ENCODE peak calls at places on chromosome 15, in nine cellular contexts. T is fibroblast of villous mesenchyme; H is RWPE1; K is CD4-positive, alpha-beta T cell; O is stomach; I is PC-9; F is CD8-positive, alpha-beta T cell; Y is kidney; E is nephron progenitor cell. U is an unnamed sample.

GRCh38 chr15:51030649-51031316 is 63.9 kb downstream of the TNFAIP8L3 start:
- DNase-seq in T (peak; percentile 56), H (no peak), K (no peak), O (peak; percentile 62), I (peak; percentile 40), F (no peak), Y (no peak), E (no peak), U (no peak)

GRCh38 chr15:91887921-91888373 is 34.4 kb downstream of the SLCO3A1 start:
- DNase-seq in T (no peak), H (no peak), K (no peak), O (no peak), I (no peak), F (no peak), Y (no peak), E (no peak), U (no peak)

GRCh38 chr15:95600367-95600766 is 730.1 kb upstream of the NR2F2 start:
- DNase-seq in T (no peak), H (no peak), K (no peak), O (no peak), I (no peak), F (no peak), Y (no peak), E (no peak), U (no peak)

GRCh38 chr15:67043939-67044771 is 21.2 kb upstream of the SMAD3 start:
- DNase-seq in T (peak; percentile 82), H (no peak), K (no peak), O (no peak), I (peak; percentile 82), F (no peak), Y (no peak), E (no peak), U (no peak)

GRCh38 chr15:83559310-83559966 is 94.5 kb upstream of the ADAMTSL3 start:
- DNase-seq in T (peak; percentile 72), H (peak; percentile 86), K (peak; percentile 19), O (peak; percentile 31), I (peak; percentile 49), F (peak; percentile 22), Y (no peak), E (peak; percentile 67), U (peak; percentile 62)

GRCh38 chr15:96234109-96234892 is 96.2 kb upstream of the NR2F2 start:
- DNase-seq in T (peak; percentile 51), H (peak; percentile 19), K (no peak), O (no peak), I (no peak), F (no peak), Y (no peak), E (no peak), U (no peak)

GRCh38 chr15:84898761-84899160 is 14.3 kb downstream of the SLC28A1 start:
- DNase-seq in T (no peak), H (no peak), K (no peak), O (no peak), I (no peak), F (no peak), Y (no peak), E (peak; percentile 32), U (no peak)

GRCh38 chr15:86691091-86691490 is 611.4 kb downstream of the AGBL1 start:
- DNase-seq in T (no peak), H (no peak), K (no peak), O (no peak), I (no peak), F (no peak), Y (no peak), E (no peak), U (no peak)

GRCh38 chr15:79408041-79408440 is 24.1 kb upstream of the MINAR1 start:
- DNase-seq in T (peak; percentile 4), H (peak; percentile 6), K (no peak), O (no peak), I (no peak), F (no peak), Y (no peak), E (no peak), U (no peak)

GRCh38 chr15:29621626-29622025 is 200.6 kb downstream of the TJP1 start:
- DNase-seq in T (no peak), H (no peak), K (no peak), O (no peak), I (no peak), F (no peak), Y (no peak), E (no peak), U (no peak)

GRCh38 chr15:57470543-57470942 is 94.2 kb downstream of the CGNL1 start:
- DNase-seq in T (no peak), H (no peak), K (no peak), O (no peak), I (no peak), F (no peak), Y (no peak), E (no peak), U (no peak)

GRCh38 chr15:85318048-85318731 is 62.2 kb upstream of the AKAP13 start:
- DNase-seq in T (peak; percentile 99), H (peak; percentile 57), K (no peak), O (peak; percentile 38), I (peak; percentile 82), F (no peak), Y (no peak), E (no peak), U (no peak)

GRCh38 chr15:90530250-90531051 is 728 bp downstream of the CRTC3 start:
- DNase-seq in T (peak; percentile 48), H (peak; percentile 56), K (peak; percentile 22), O (peak; percentile 44), I (peak; percentile 55), F (peak; percentile 59), Y (peak; percentile 87), E (peak; percentile 52), U (peak; percentile 40)

GRCh38 chr15:67010898-67011619 is 54.3 kb upstream of the SMAD3 start:
- DNase-seq in T (peak; percentile 39), H (no peak), K (no peak), O (no peak), I (no peak), F (no peak), Y (no peak), E (no peak), U (no peak)

GRCh38 chr15:101170568-101171350 is 81.1 kb downstream of the CHSY1 start:
- DNase-seq in T (peak; percentile 92), H (peak; percentile 81), K (no peak), O (no peak), I (no peak), F (no peak), Y (no peak), E (no peak), U (no peak)

GRCh38 chr15:64148581-64148980 is 3.0 kb upstream of the SNX22 start:
- DNase-seq in T (no peak), H (no peak), K (no peak), O (no peak), I (no peak), F (no peak), Y (no peak), E (no peak), U (no peak)

GRCh38 chr15:34367128-34368081 is at the start of gene LPCAT4:
- DNase-seq in T (peak; percentile 86), H (peak; percentile 92), K (peak; percentile 83), O (peak; percentile 92), I (peak; percentile 71), F (peak; percentile 90), Y (peak; percentile 97), E (peak; percentile 82), U (peak; percentile 77)
- TF ChIP-seq CTCF in T (peak; percentile 93), H (peak; percentile 99), K (peak; percentile 90), O (peak; percentile 95), I (peak; percentile 84), F (peak; percentile 92), Y (peak; percentile 95), E (peak; percentile 81), U (peak; percentile 82)

GRCh38 chr15:60590935-60591490 is 112.1 kb upstream of the ICE2 start:
- DNase-seq in T (peak; percentile 23), H (peak; percentile 22), K (peak; percentile 33), O (peak; percentile 55), I (no peak), F (peak; percentile 57), Y (peak; percentile 85), E (peak; percentile 68), U (peak; percentile 32)
- TF ChIP-seq CTCF in T (no peak), H (no peak), K (no peak), O (no peak), I (no peak), F (no peak), Y (no peak), E (no peak), U (no peak)

GRCh38 chr15:94524565-94524964 is 293.2 kb downstream of the MCTP2 start:
- DNase-seq in T (no peak), H (peak; percentile 62), K (no peak), O (no peak), I (no peak), F (no peak), Y (no peak), E (no peak), U (no peak)

GRCh38 chr15:94522125-94522524 is 290.8 kb downstream of the MCTP2 start:
- DNase-seq in T (no peak), H (no peak), K (no peak), O (no peak), I (no peak), F (no peak), Y (no peak), E (no peak), U (no peak)

GRCh38 chr15:94523873-94524272 is 292.5 kb downstream of the MCTP2 start:
- DNase-seq in T (peak; percentile 3), H (no peak), K (no peak), O (no peak), I (no peak), F (no peak), Y (no peak), E (peak; percentile 8), U (no peak)

GRCh38 chr15:94526071-94526689 is 294.8 kb downstream of the MCTP2 start:
- DNase-seq in T (peak; percentile 3), H (peak; percentile 9), K (no peak), O (no peak), I (peak; percentile 35), F (no peak), Y (no peak), E (no peak), U (no peak)
- TF ChIP-seq CTCF in T (peak; percentile 49), H (peak; percentile 46), K (no peak), O (peak; percentile 24), I (peak; percentile 64), F (no peak), Y (no peak), E (peak; percentile 54), U (peak; percentile 73)

DNA sequence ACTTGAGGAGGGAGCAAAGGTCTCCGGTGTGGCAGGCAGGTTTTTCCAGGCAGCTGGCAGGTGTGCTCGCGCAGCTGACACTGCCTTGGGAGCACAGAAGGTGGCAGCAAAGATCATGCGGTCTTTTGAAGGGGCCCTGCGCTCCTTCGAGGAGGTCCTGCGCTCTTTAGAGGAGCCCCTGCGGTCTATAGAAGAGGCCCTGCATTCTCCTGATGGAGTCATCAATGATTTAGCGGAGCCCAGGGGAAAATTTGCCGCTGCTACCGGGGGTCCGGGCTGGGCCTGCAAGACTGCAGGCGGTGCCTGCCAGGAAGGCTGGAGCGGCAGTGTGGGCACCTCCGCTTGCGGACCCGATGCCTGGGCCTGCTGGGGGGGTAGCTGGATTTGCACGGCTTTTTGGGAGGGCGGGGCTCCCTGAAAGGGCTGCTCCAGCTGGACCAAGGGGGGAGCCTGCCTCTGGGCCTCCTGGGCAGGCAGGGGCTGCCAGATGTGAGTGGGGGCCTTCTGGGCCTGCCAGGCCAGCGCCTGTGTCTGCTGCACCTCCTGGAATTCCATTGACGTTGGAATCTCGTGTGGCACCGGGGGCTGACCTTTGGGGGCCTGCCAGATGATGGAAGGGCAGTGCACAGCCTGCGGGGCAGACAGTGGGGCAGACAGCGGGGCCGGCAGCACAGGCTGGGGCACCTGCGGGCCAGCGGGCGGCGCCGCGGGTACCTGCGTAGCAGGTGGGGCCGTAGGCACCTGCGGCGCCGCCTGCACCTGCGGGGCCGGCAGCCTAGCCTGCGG is 2.1 kb downstream of the MAGEL2 start:
- DNase-seq in T (no peak), H (no peak), K (no peak), O (no peak), I (no peak), F (no peak), Y (no peak), E (peak; percentile 23), U (no peak)
- TF ChIP-seq CTCF in T (no peak), H (no peak), K (no peak), O (no peak), I (no peak), F (no peak), Y (no peak), E (no peak), U (no peak)

U was measured in mesothelial cell of epicardium.